ENCODE peak calls at places on chromosomes 12 and 14, in six cellular contexts. Q is neuronal stem cell; K is aorta; J is hepatocyte; W is CD4-positive, CD25-positive, alpha-beta regulatory T cell; V is prostate gland. H is an unnamed sample. For H3K4me1, the result is how much of the 10 kb centered on the place peaks cover.

GRCh38 chr14:75861161-75861621 is 120.6 kb downstream of the TGFB3 start:
- DNase-seq in Q (no peak), K (no peak), J (peak), W (no peak), V (no peak), H (no peak)

GRCh38 chr14:90820958-90821357 is 4.7 kb upstream of the TTC7B start:
- DNase-seq in Q (no peak), K (no peak), J (no peak), W (peak), V (no peak), H (no peak)

GRCh38 chr14:54261283-54261682 is 135.5 kb upstream of the CDKN3 start:
- DNase-seq in Q (peak), K (no peak), J (no peak), W (no peak), V (no peak), H (no peak)

GRCh38 chr12:132152921-132153321 is 8.7 kb downstream of the NOC4L start:
- DNase-seq in Q (no peak), K (peak), J (no peak), W (no peak), V (no peak), H (peak)

GRCh38 chr14:28755198-28755794 is 11.3 kb upstream of the FOXG1 start:
- DNase-seq in Q (no peak), K (no peak), J (no peak), W (no peak), V (no peak), H (no peak)

GRCh38 chr14:100865682-100866591 is 37.6 kb downstream of the RTL1 start:
- DNase-seq in Q (no peak), K (peak), J (no peak), W (no peak), V (no peak), H (peak)

GRCh38 chr14:105080161-105080560 is 14.9 kb upstream of the GPR132 start:
- DNase-seq in Q (no peak), K (peak), J (no peak), W (no peak), V (no peak), H (no peak)

GRCh38 chr12:133130808-133131128 is 341 bp downstream of the ZNF10 start:
- DNase-seq in Q (no peak), K (peak), J (peak), W (no peak), V (peak), H (peak)

GRCh38 chr14:44963775-44964380 is 1.9 kb downstream of the TOGARAM1 start:
- DNase-seq in Q (no peak), K (no peak), J (no peak), W (no peak), V (no peak), H (no peak)

GRCh38 chr12:126792411-126792810 is 1474.6 kb upstream of the TMEM132C start:
- DNase-seq in Q (no peak), K (no peak), J (no peak), W (no peak), V (no peak), H (no peak)

GRCh38 chr14:56774503-56774902 is 35.8 kb downstream of the OTX2 start:
- DNase-seq in Q (no peak), K (no peak), J (no peak), W (no peak), V (no peak), H (no peak)

GRCh38 chr12:92134638-92135274 is 10.9 kb downstream of the BTG1 start:
- DNase-seq in Q (no peak), K (no peak), J (no peak), W (no peak), V (no peak), H (no peak)

GRCh38 chr12:93273834-93274705 is 103.7 kb upstream of the NUDT4 start:
- DNase-seq in Q (no peak), K (no peak), J (no peak), W (no peak), V (no peak), H (no peak)

GRCh38 chr12:112907415-112908157 is 824 bp downstream of the OAS1 start:
- DNase-seq in Q (no peak), K (no peak), J (no peak), W (no peak), V (no peak), H (no peak)

GRCh38 chr14:38629412-38629811 is 373.5 kb upstream of the CLEC14A start:
- DNase-seq in Q (no peak), K (no peak), J (no peak), W (no peak), V (no peak), H (no peak)

GRCh38 chr14:105602243-105602750 is 75.9 kb downstream of the TMEM121 start:
- DNase-seq in Q (no peak), K (peak), J (peak), W (no peak), V (no peak), H (no peak)

GRCh38 chr12:117148642-117149041 is 41.6 kb downstream of the FBXO21 start:
- DNase-seq in Q (no peak), K (no peak), J (no peak), W (no peak), V (no peak), H (no peak)

GRCh38 chr12:23944067-23944466 is 5.4 kb downstream of the SOX5 start:
- DNase-seq in Q (peak), K (no peak), J (no peak), W (no peak), V (no peak), H (no peak)

GRCh38 chr12:132374821-132375445 is 45.5 kb upstream of the GALNT9 start:
- DNase-seq in Q (no peak), K (peak), J (no peak), W (no peak), V (no peak), H (no peak)

GRCh38 chr14:90140956-90141316 is 79.1 kb downstream of the KCNK13 start:
- DNase-seq in Q (no peak), K (no peak), J (no peak), W (no peak), V (no peak), H (no peak)

GRCh38 chr12:910416-910815 is 39.1 kb downstream of the RAD52 start:
- DNase-seq in Q (no peak), K (no peak), J (no peak), W (no peak), V (no peak), H (no peak)

GRCh38 chr14:45673420-45673819 is 420.4 kb upstream of the MIS18BP1 start:
- DNase-seq in Q (no peak), K (no peak), J (no peak), W (no peak), V (no peak), H (no peak)

GRCh38 chr14:33848706-33849454 is 102.0 kb downstream of the EGLN3 start:
- DNase-seq in Q (peak), K (peak), J (peak), W (no peak), V (peak), H (peak)

GRCh38 chr12:26821212-26821701 is 11.7 kb downstream of the ITPR2 start:
- DNase-seq in Q (no peak), K (no peak), J (no peak), W (no peak), V (no peak), H (no peak)

GRCh38 chr14:97442363-97442762 is 645.2 kb downstream of the VRK1 start:
- DNase-seq in Q (no peak), K (no peak), J (no peak), W (no peak), V (no peak), H (no peak)

GRCh38 chr12:104656921-104657320 is 200.2 kb downstream of the CHST11 start:
- DNase-seq in Q (no peak), K (no peak), J (no peak), W (no peak), V (no peak), H (peak)

DNA sequence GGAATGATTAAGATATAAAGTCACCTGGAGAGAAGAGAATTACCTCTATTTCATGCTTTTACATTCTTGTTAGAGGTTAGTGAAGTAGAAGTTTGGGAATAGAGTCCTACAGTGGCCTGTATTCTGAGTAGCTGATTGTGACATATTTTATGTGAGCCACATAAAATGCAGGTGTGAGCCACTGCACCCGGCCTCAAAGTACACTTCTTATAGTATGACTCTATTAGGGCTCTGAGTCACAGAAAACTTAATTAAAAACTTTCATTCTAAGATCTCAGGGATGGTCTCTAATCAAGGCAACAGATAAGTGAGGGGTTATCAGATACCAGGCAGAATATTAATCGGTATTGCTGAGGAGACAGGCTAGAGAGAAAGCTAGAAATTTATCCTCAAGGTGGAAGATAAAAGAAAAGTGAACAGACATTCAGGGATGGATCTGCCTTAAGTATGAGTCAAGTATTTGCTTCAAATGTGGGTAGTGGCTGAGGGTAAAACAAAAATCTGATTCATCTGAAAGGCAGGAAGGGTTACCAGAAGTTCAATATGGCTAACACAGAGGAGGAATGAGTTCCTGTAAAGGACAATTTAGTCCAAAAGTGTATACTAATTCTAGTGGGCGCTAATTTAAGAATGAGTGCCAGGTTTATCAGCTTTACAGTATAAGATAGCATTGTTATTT is 5.5 kb upstream of the G2E3 start:
- DNase-seq in Q (no peak), K (no peak), J (no peak), W (no peak), V (no peak), H (no peak)
- H3K27ac ChIP-seq in Q (no peak), K (no peak), J (no peak), W (no peak), V (no peak), H (no peak)

GRCh38 chr12:6334940-6335450 is 6.9 kb downstream of the TNFRSF1A start:
- DNase-seq in Q (no peak), K (no peak), J (no peak), W (no peak), V (no peak), H (no peak)
- H3K4me1 ChIP-seq in Q (under half), K (under half), J (under half), W (half or more), V (under half), H (half or more)

GRCh38 chr12:99281277-99281676 is 366.3 kb upstream of the GARIN6 start:
- DNase-seq in Q (no peak), K (no peak), J (no peak), W (no peak), V (no peak), H (no peak)

GRCh38 chr12:99278899-99279298 is 368.7 kb upstream of the GARIN6 start:
- DNase-seq in Q (no peak), K (no peak), J (no peak), W (no peak), V (no peak), H (no peak)

GRCh38 chr12:99282670-99283069 is 364.9 kb upstream of the GARIN6 start:
- DNase-seq in Q (no peak), K (no peak), J (no peak), W (no peak), V (no peak), H (no peak)

GRCh38 chr12:99284161-99284560 is 363.4 kb upstream of the GARIN6 start:
- DNase-seq in Q (no peak), K (no peak), J (no peak), W (no peak), V (no peak), H (no peak)

DNA sequence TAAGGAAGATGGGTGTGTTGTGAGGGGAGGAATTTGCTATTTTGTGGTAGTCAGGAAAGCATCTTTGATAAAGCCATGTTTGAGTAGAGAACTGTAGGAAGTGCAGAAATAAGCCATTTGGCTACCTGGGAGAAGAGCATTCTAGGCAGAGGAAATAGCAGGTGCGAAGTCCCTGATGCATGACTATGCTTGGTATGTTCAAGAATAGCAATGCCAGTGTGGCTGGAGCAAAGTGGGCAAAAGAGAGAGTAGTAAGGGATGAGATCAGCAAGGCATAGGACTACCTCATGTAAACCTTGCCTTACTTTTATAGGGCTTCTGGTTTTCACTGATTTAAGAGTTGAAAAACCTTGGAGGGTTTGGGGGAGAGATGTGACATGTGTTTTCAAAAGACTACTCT is 365.5 kb upstream of the GARIN6 start:
- DNase-seq in Q (no peak), K (no peak), J (no peak), W (no peak), V (no peak), H (no peak)
- H3K27ac ChIP-seq in Q (peak), K (no peak), J (no peak), W (no peak), V (no peak), H (no peak)

GRCh38 chr14:68951051-68951797 is 27.9 kb downstream of the ACTN1 start:
- DNase-seq in Q (no peak), K (peak), J (peak), W (no peak), V (peak), H (peak)

GRCh38 chr14:68947802-68948201 is 31.3 kb downstream of the ACTN1 start:
- DNase-seq in Q (no peak), K (peak), J (peak), W (no peak), V (peak), H (peak)

GRCh38 chr14:68950111-68950510 is 29.0 kb downstream of the ACTN1 start:
- DNase-seq in Q (no peak), K (no peak), J (no peak), W (no peak), V (no peak), H (no peak)

GRCh38 chr14:68948686-68949085 is 30.4 kb downstream of the ACTN1 start:
- DNase-seq in Q (no peak), K (peak), J (no peak), W (no peak), V (no peak), H (no peak)

GRCh38 chr14:68949236-68949965 is 29.7 kb downstream of the ACTN1 start:
- DNase-seq in Q (no peak), K (no peak), J (no peak), W (no peak), V (no peak), H (no peak)
- H3K4me1 ChIP-seq in Q (under half), K (under half), J (half or more), W (under half), V (under half), H (under half)

GRCh38 chr14:68377459-68377858 is 415.4 kb downstream of the ZFP36L1 start:
- DNase-seq in Q (no peak), K (no peak), J (no peak), W (no peak), V (no peak), H (peak)
- H3K27ac ChIP-seq in Q (peak), K (peak), J (peak), W (peak), V (peak), H (peak)

GRCh38 chr12:6932766-6933165 is 5.0 kb downstream of the ATN1 start:
- DNase-seq in Q (no peak), K (no peak), J (no peak), W (no peak), V (no peak), H (no peak)
- H3K4me1 ChIP-seq in Q (under half), K (under half), J (under half), W (under half), V (under half), H (under half)

GRCh38 chr12:108689314-108690190 is 41.8 kb downstream of the CORO1C start:
- DNase-seq in Q (no peak), K (no peak), J (peak), W (no peak), V (peak), H (no peak)

GRCh38 chr12:108691154-108691994 is 39.9 kb downstream of the CORO1C start:
- DNase-seq in Q (peak), K (peak), J (peak), W (peak), V (peak), H (peak)

GRCh38 chr12:108691995-108692808 is 39.1 kb downstream of the CORO1C start:
- DNase-seq in Q (no peak), K (peak), J (peak), W (no peak), V (peak), H (peak)

GRCh38 chr12:108690191-108690518 is 41.2 kb downstream of the CORO1C start:
- DNase-seq in Q (no peak), K (no peak), J (no peak), W (no peak), V (no peak), H (no peak)

DNA sequence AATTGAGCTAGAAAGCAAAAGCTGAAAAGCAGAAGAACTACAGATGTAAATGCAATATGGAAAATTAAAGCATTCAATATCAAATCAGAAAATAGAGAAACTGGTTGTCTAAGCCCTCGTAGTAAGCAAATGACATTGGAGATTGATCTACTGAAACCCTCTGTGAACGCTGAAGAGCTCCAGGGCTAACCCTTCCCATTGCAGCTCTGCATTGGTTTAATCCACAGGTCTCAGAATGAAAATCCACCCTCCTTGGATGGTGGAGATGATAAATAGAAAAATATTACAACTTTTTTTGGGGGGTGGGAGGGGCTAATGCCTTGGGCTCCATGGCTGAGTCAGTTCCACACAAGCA is 40.5 kb downstream of the CORO1C start:
- DNase-seq in Q (no peak), K (no peak), J (peak), W (no peak), V (no peak), H (no peak)
- H3K27ac ChIP-seq in Q (no peak), K (peak), J (peak), W (peak), V (peak), H (peak)

H was measured in psoas muscle.